ENCODE peak calls at places on chromosomes 11 and 22, in four cellular contexts. G is lower lobe of right lung, A is testis, U is hypothalamus. C is an unnamed sample.

GRCh38 chr11:44611088-44611487 is 45.6 kb downstream of the CD82 start:
- DNase-seq in G (no peak), A (no peak), U (no peak), C (no peak)

GRCh38 chr11:134724106-134724778 is 312.2 kb upstream of the B3GAT1 start:
- DNase-seq in G (no peak), A (no peak), U (no peak), C (no peak)

GRCh38 chr11:66280428-66280827 is 2.5 kb downstream of the CNIH2 start:
- DNase-seq in G (no peak), A (no peak), U (no peak), C (no peak)

GRCh38 chr22:43011079-43011478 is 3.9 kb downstream of the PACSIN2 start:
- DNase-seq in G (peak; percentile 7), A (no peak), U (no peak), C (no peak)

GRCh38 chr11:44556735-44557409 is 8.6 kb upstream of the CD82 start:
- DNase-seq in G (peak; percentile 76), A (peak; percentile 77), U (no peak), C (peak; percentile 71)

GRCh38 chr11:64340671-64341335 is 799 bp downstream of the CCDC88B start:
- DNase-seq in G (peak; percentile 83), A (peak; percentile 65), U (no peak), C (no peak)

GRCh38 chr11:1458340-1459218 is 28.0 kb downstream of the MOB2 start:
- DNase-seq in G (peak; percentile 85), A (peak; percentile 57), U (no peak), C (peak; percentile 22)

GRCh38 chr11:28702450-28702790 is 594.2 kb downstream of the METTL15 start:
- DNase-seq in G (no peak), A (no peak), U (no peak), C (peak; percentile 31)

GRCh38 chr22:50731811-50732624 is 6.0 kb upstream of the ACR start:
- DNase-seq in G (peak; percentile 52), A (peak; percentile 49), U (no peak), C (peak; percentile 51)

GRCh38 chr11:48037709-48038468 is 57.5 kb downstream of the PTPRJ start:
- DNase-seq in G (no peak), A (no peak), U (no peak), C (no peak)

GRCh38 chr11:96219981-96220623 is 122.9 kb downstream of the MAML2 start:
- DNase-seq in G (no peak), A (no peak), U (no peak), C (peak; percentile 75)

GRCh38 chr11:126544311-126545056 is 189.0 kb downstream of the ST3GAL4 start:
- DNase-seq in G (no peak), A (peak; percentile 44), U (no peak), C (peak; percentile 29)

GRCh38 chr22:42180349-42180842 is 49.8 kb upstream of the CYP2D6 start:
- DNase-seq in G (no peak), A (peak; percentile 70), U (no peak), C (no peak)

GRCh38 chr11:69841859-69842698 is 22.9 kb upstream of the FGF3 start:
- DNase-seq in G (peak; percentile 16), A (no peak), U (no peak), C (peak; percentile 18)

C was measured in fibroblast of pulmonary artery.